ENCODE peak calls at places on chromosomes 5 and 9, in five cellular contexts. P, N, H, E and O are unnamed samples.
A peak's percentile ranks its signal among the peaks of the same experiment; 100 is the strongest.

GRCh38 chr5:28543699-28544098 is 1505.3 kb upstream of the CDH9 start:
- DNase-seq in P (no peak), N (no peak), H (no peak), E (no peak), O (no peak)

GRCh38 chr5:31626604-31627234 is 12.2 kb upstream of the PDZD2 start:
- DNase-seq in P (no peak), N (no peak), H (no peak), E (no peak), O (no peak)

GRCh38 chr9:79691496-79691895 is 119.7 kb downstream of the TLE4 start:
- DNase-seq in P (no peak), N (no peak), H (no peak), E (no peak), O (no peak)

GRCh38 chr9:134054891-134055811 is 12.7 kb downstream of the BRD3 start:
- DNase-seq in P (no peak), N (no peak), H (no peak), E (no peak), O (no peak)

GRCh38 chr9:110531776-110532175 is 47.8 kb downstream of the SVEP1 start:
- DNase-seq in P (no peak), N (no peak), H (no peak), E (no peak), O (no peak)

GRCh38 chr5:125313555-125313954 is 567.1 kb upstream of the ZNF608 start:
- DNase-seq in P (no peak), N (no peak), H (no peak), E (no peak), O (no peak)

GRCh38 chr5:90173299-90174030 is 236.1 kb downstream of the CETN3 start:
- DNase-seq in P (no peak), N (no peak), H (peak; percentile 6), E (no peak), O (no peak)

GRCh38 chr5:52010430-52010829 is 627.2 kb downstream of the ISL1 start:
- DNase-seq in P (no peak), N (no peak), H (no peak), E (no peak), O (no peak)

GRCh38 chr5:84622485-84622884 is 237.8 kb upstream of the EDIL3 start:
- DNase-seq in P (no peak), N (no peak), H (no peak), E (no peak), O (no peak)

GRCh38 chr9:81592890-81593271 is 96.5 kb downstream of the TLE1 start:
- DNase-seq in P (no peak), N (peak; percentile 93), H (no peak), E (no peak), O (no peak)

GRCh38 chr9:8070779-8071444 is 271.3 kb upstream of the DMAC1 start:
- DNase-seq in P (no peak), N (no peak), H (no peak), E (no peak), O (no peak)

GRCh38 chr9:22079873-22080341 is 70.8 kb upstream of the CDKN2B start:
- DNase-seq in P (no peak), N (no peak), H (peak; percentile 95), E (no peak), O (peak; percentile 3)

GRCh38 chr5:175466700-175467318 is 11.6 kb upstream of the SFXN1 start:
- DNase-seq in P (no peak), N (no peak), H (no peak), E (no peak), O (no peak)

GRCh38 chr5:150129813-150130492 is 25.7 kb downstream of the PDGFRB start:
- DNase-seq in P (no peak), N (peak; percentile 66), H (peak; percentile 74), E (peak; percentile 38), O (peak; percentile 61)

GRCh38 chr9:124735121-124735520 is 36.0 kb downstream of the NR6A1 start:
- DNase-seq in P (no peak), N (no peak), H (peak; percentile 71), E (no peak), O (no peak)

GRCh38 chr9:78541868-78542267 is 244.9 kb downstream of the PSAT1 start:
- DNase-seq in P (no peak), N (no peak), H (no peak), E (no peak), O (no peak)

GRCh38 chr5:96124589-96124988 is 162.9 kb upstream of the ELL2 start:
- DNase-seq in P (no peak), N (no peak), H (peak; percentile 39), E (no peak), O (no peak)

GRCh38 chr5:151721812-151722391 is 35.2 kb upstream of the SPARC start:
- DNase-seq in P (no peak), N (no peak), H (no peak), E (no peak), O (no peak)

GRCh38 chr5:67166460-67166871 is 30.1 kb downstream of the CD180 start:
- DNase-seq in P (peak; percentile 57), N (peak; percentile 75), H (no peak), E (no peak), O (peak; percentile 29)

GRCh38 chr9:1869843-1870242 is 145.3 kb upstream of the SMARCA2 start:
- DNase-seq in P (no peak), N (no peak), H (peak; percentile 8), E (no peak), O (no peak)

GRCh38 chr5:160968480-160968879 is 116.5 kb upstream of the ATP10B start:
- DNase-seq in P (no peak), N (no peak), H (no peak), E (no peak), O (no peak)

GRCh38 chr9:72333758-72334157 is 31.2 kb downstream of the ZFAND5 start:
- DNase-seq in P (no peak), N (no peak), H (no peak), E (no peak), O (no peak)

GRCh38 chr5:9775339-9775738 is 145.2 kb upstream of the TAS2R1 start:
- DNase-seq in P (no peak), N (no peak), H (peak; percentile 24), E (no peak), O (no peak)

GRCh38 chr5:53031695-53032096 is 42.5 kb downstream of the ITGA2 start:
- DNase-seq in P (no peak), N (peak; percentile 10), H (peak; percentile 97), E (no peak), O (no peak)

GRCh38 chr5:36444582-36444999 is 142.9 kb upstream of the RANBP3L start:
- DNase-seq in P (no peak), N (no peak), H (no peak), E (no peak), O (no peak)

GRCh38 chr9:16460711-16461110 is 409.8 kb downstream of the BNC2 start:
- DNase-seq in P (no peak), N (no peak), H (peak; percentile 91), E (no peak), O (no peak)

GRCh38 chr5:167918492-167919267 is 372.8 kb upstream of the WWC1 start:
- DNase-seq in P (no peak), N (no peak), H (no peak), E (no peak), O (no peak)

GRCh38 chr5:177471610-177472356 is 1.7 kb downstream of the DBN1 start:
- DNase-seq in P (no peak), N (no peak), H (peak; percentile 80), E (no peak), O (no peak)

GRCh38 chr5:93658044-93658443 is 75.0 kb downstream of the NR2F1 start:
- DNase-seq in P (no peak), N (no peak), H (peak; percentile 89), E (no peak), O (no peak)